ENCODE peak calls at places on chromosomes 4 and X, in five cellular contexts. O is activated CD8-positive, alpha-beta memory T cell treated with anti-CD3 and anti-CD28 coated beads for 48 hours; B is NCI-H1694 treated with DMSO at 0.1 percent for 48 hours; C is IMR-90; S is ACHN. J is an unnamed sample.

GRCh38 chr4:186058253-186058979 is 10.5 kb upstream of the TLR3 start:
- DNase-seq in O (no peak), B (no peak), C (no peak), S (no peak), J (no peak)

GRCh38 chrX:117053260-117053659 is 590.5 kb upstream of the CT83 start:
- DNase-seq in O (no peak), B (no peak), C (no peak), S (no peak), J (no peak)

GRCh38 chr4:7513731-7514130 is 79.0 kb upstream of the PSAPL1 start:
- DNase-seq in O (no peak), B (no peak), C (peak), S (peak), J (no peak)

GRCh38 chr4:7210818-7211217 is 18.5 kb downstream of the SORCS2 start:
- DNase-seq in O (no peak), B (no peak), C (peak), S (peak), J (no peak)

GRCh38 chr4:98283219-98284199 is 22.3 kb downstream of the RAP1GDS1 start:
- DNase-seq in O (no peak), B (no peak), C (peak), S (no peak), J (no peak)

GRCh38 chr4:147546341-147546740 is 65.4 kb downstream of the EDNRA start:
- DNase-seq in O (no peak), B (no peak), C (peak), S (no peak), J (no peak)

GRCh38 chr4:78780093-78780492 is 3.9 kb downstream of the BMP2K start:
- DNase-seq in O (no peak), B (no peak), C (no peak), S (no peak), J (no peak)

GRCh38 chr4:6017800-6018199 is 431 bp downstream of the C4orf50 start:
- DNase-seq in O (no peak), B (no peak), C (no peak), S (no peak), J (no peak)

GRCh38 chrX:34379891-34380290 is 247.8 kb upstream of the FAM47A start:
- DNase-seq in O (no peak), B (no peak), C (no peak), S (no peak), J (no peak)

GRCh38 chr4:182808673-182809416 is 108.3 kb downstream of the DCTD start:
- DNase-seq in O (peak), B (no peak), C (peak), S (no peak), J (no peak)

GRCh38 chrX:143988356-143988755 is 104.5 kb downstream of the UBE2NL start:
- DNase-seq in O (no peak), B (no peak), C (no peak), S (peak), J (no peak)

GRCh38 chr4:134426821-134427220 is 225.2 kb upstream of the PABPC4L start:
- DNase-seq in O (no peak), B (no peak), C (no peak), S (no peak), J (no peak)

GRCh38 chrX:123153846-123154335 is 30.2 kb upstream of the GRIA3 start:
- DNase-seq in O (no peak), B (no peak), C (no peak), S (no peak), J (no peak)

GRCh38 chrX:33134164-33134563 is 77.2 kb downstream of the DMD start:
- DNase-seq in O (no peak), B (no peak), C (no peak), S (no peak), J (no peak)

GRCh38 chr4:156941940-156942548 is 29.6 kb downstream of the PDGFC start:
- DNase-seq in O (no peak), B (no peak), C (peak), S (peak), J (peak)

GRCh38 chrX:119655125-119655524 is 37.8 kb downstream of the SEPTIN6 start:
- DNase-seq in O (no peak), B (no peak), C (peak), S (no peak), J (no peak)

GRCh38 chrX:147958316-147958715 is 22.8 kb upstream of the FMR1NB start:
- DNase-seq in O (no peak), B (no peak), C (peak), S (peak), J (no peak)

J was measured in DMS 273 treated with DMSO at 0.1 percent for 48 hours.